ENCODE peak calls at places on chromosomes 6 and 20, in five cellular contexts. W is fibroblast of mammary gland, G is psoas muscle, D is heart left ventricle, A is left lung. B is an unnamed sample.

GRCh38 chr6:34981951-34982350 is 92.9 kb downstream of the ANKS1A start:
- DNase-seq in W (peak; percentile 19), G (no peak), D (no peak), A (no peak), B (no peak)

GRCh38 chr6:74879234-74879633 is 326.6 kb downstream of the COL12A1 start:
- DNase-seq in W (peak; percentile 92), G (no peak), D (no peak), A (no peak), B (no peak)

GRCh38 chr20:34525709-34526416 is 9.6 kb downstream of the DYNLRB1 start:
- DNase-seq in W (peak; percentile 99), G (peak; percentile 86), D (peak; percentile 75), A (peak; percentile 81), B (no peak)

GRCh38 chr6:4478098-4478497 is 298.1 kb upstream of the CDYL start:
- DNase-seq in W (no peak), G (no peak), D (no peak), A (no peak), B (no peak)

GRCh38 chr6:68032217-68032616 is 602.9 kb upstream of the ADGRB3 start:
- DNase-seq in W (no peak), G (no peak), D (no peak), A (no peak), B (no peak)

GRCh38 chr6:39251406-39251805 is 22.1 kb upstream of the KCNK5 start:
- DNase-seq in W (no peak), G (no peak), D (no peak), A (no peak), B (no peak)

GRCh38 chr6:106869203-106869602 is 105.3 kb downstream of the CD24 start:
- DNase-seq in W (no peak), G (no peak), D (no peak), A (no peak), B (no peak)

GRCh38 chr6:81750660-81751387 is 1.7 kb downstream of the TENT5A start:
- DNase-seq in W (no peak), G (no peak), D (no peak), A (no peak), B (no peak)

GRCh38 chr6:97925504-97925903 is 642.5 kb upstream of the MMS22L start:
- DNase-seq in W (peak; percentile 0), G (no peak), D (no peak), A (no peak), B (no peak)

GRCh38 chr20:31547720-31548298 is 33.6 kb downstream of the HM13 start:
- DNase-seq in W (no peak), G (no peak), D (no peak), A (no peak), B (no peak)

GRCh38 chr6:167706313-167707109 is 120.2 kb upstream of the AFDN start:
- DNase-seq in W (no peak), G (no peak), D (no peak), A (peak; percentile 29), B (no peak)

GRCh38 chr20:18928626-18929025 is 115.0 kb downstream of the SCP2D1 start:
- DNase-seq in W (no peak), G (no peak), D (no peak), A (no peak), B (no peak)

GRCh38 chr6:117265425-117266266 is at the start of gene VGLL2:
- DNase-seq in W (peak; percentile 38), G (peak; percentile 79), D (peak; percentile 69), A (peak; percentile 39), B (peak; percentile 55)

GRCh38 chr20:58349586-58349985 is 39.4 kb upstream of the VAPB start:
- DNase-seq in W (peak; percentile 90), G (no peak), D (no peak), A (no peak), B (no peak)

GRCh38 chr6:24658573-24659511 is 7.9 kb downstream of the TDP2 start:
- DNase-seq in W (peak; percentile 94), G (no peak), D (no peak), A (no peak), B (no peak)

GRCh38 chr6:63504777-63505384 is 67.4 kb upstream of the LOC128125822 start:
- DNase-seq in W (no peak), G (no peak), D (no peak), A (no peak), B (no peak)

GRCh38 chr6:56802570-56802969 is 152.3 kb upstream of the BEND6 start:
- DNase-seq in W (peak; percentile 57), G (no peak), D (no peak), A (no peak), B (no peak)

GRCh38 chr6:149887343-149887742 is 10.6 kb downstream of the RAET1E start:
- DNase-seq in W (peak; percentile 93), G (peak; percentile 60), D (no peak), A (no peak), B (no peak)

GRCh38 chr6:140438346-140438735 is 1063.9 kb upstream of the CITED2 start:
- DNase-seq in W (no peak), G (no peak), D (no peak), A (no peak), B (no peak)

GRCh38 chr6:97394160-97394748 is 111.2 kb upstream of the MMS22L start:
- DNase-seq in W (peak; percentile 62), G (no peak), D (no peak), A (no peak), B (peak; percentile 21)

GRCh38 chr6:14977747-14978382 is 268.0 kb upstream of the JARID2 start:
- DNase-seq in W (peak; percentile 43), G (no peak), D (no peak), A (no peak), B (no peak)

GRCh38 chr20:33444797-33445560 is 1.4 kb upstream of the SNTA1 start:
- DNase-seq in W (peak; percentile 22), G (peak; percentile 31), D (no peak), A (no peak), B (no peak)
- TF ChIP-seq CTCF in W (peak; percentile 23), G (peak; percentile 51), D (peak; percentile 26), A (no peak), B (no peak)

DNA sequence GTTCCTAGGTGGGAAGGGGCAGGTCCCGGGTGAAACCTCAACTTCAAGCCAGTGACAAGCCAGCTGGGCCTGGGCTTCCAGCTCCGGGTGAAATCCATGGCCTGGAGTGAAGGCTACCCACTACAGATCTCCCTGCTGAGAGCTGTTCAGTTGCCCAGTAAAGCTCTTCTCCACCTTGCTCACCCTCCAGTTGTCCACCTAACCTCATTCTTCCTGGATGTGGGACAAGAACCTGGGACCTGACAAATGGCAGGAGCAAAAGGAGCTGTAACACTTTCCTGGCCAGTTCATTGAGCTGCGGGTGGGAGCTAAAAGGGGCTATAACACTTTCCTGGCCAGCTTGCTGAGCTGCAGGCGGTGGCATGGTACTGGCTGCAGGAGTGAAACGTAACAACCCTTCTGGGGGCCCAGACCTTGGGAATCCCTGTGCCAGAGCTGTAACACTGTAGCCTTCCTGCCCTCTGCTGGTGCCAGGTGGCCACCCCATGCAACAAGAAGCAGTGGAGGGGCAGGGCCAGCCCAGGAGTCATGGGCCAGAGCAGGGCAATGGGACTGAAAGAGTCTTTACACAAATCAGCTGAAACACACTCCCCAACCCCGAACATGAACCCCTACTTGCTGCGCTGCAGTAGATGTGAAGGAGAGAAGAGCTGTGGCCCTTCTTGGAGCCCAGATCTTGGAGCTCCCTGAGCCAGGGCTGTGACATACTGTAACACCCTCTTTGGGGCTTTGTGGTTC is 3.6 kb upstream of the HINT3 start:
- DNase-seq in W (peak; percentile 42), G (no peak), D (no peak), A (no peak), B (no peak)
- TF ChIP-seq CTCF in W (peak; percentile 39), G (no peak), D (no peak), A (no peak), B (no peak)

GRCh38 chr6:125753218-125753936 is 3.9 kb downstream of the HEY2 start:
- DNase-seq in W (peak; percentile 49), G (no peak), D (no peak), A (no peak), B (no peak)
- TF ChIP-seq CTCF in W (peak; percentile 37), G (peak; percentile 43), D (peak; percentile 64), A (peak; percentile 4), B (peak; percentile 54)

DNA sequence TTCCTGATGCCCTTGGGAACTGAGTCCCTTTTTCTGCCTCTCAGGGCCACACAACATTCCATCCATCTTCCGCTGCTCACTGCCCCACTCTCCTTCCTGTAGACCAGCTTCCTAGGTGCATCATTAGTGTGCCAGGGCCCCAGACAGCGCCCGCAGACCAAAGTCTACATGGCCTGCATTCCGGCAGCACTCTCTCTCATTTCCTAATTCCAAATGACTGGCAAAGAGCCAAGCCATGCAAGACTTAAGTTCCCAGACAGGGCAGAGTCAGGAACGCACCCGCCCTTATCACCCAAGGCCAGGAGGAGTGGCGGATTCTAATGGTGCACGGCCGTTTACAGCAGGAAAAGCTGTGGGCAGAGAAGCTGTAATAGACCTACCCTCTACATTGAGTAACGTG is 159.8 kb upstream of the ARID1B start:
- DNase-seq in W (no peak), G (no peak), D (no peak), A (peak; percentile 55), B (no peak)
- TF ChIP-seq CTCF in W (no peak), G (no peak), D (no peak), A (no peak), B (no peak)

GRCh38 chr6:27687154-27688013 is 214.5 kb upstream of the ZNF184 start:
- DNase-seq in W (peak; percentile 75), G (peak; percentile 43), D (peak; percentile 84), A (peak; percentile 79), B (peak; percentile 64)
- TF ChIP-seq CTCF in W (peak; percentile 70), G (no peak), D (peak; percentile 41), A (peak; percentile 25), B (peak; percentile 78)

GRCh38 chr6:137590684-137591083 is 96.5 kb upstream of the OLIG3 start:
- DNase-seq in W (no peak), G (no peak), D (no peak), A (no peak), B (no peak)

GRCh38 chr6:137589067-137589848 is 95.1 kb upstream of the OLIG3 start:
- DNase-seq in W (peak; percentile 65), G (no peak), D (no peak), A (no peak), B (no peak)

GRCh38 chr6:137588472-137588871 is 94.3 kb upstream of the OLIG3 start:
- DNase-seq in W (no peak), G (no peak), D (no peak), A (no peak), B (no peak)
- TF ChIP-seq CTCF in W (no peak), G (no peak), D (no peak), A (no peak), B (no peak)

DNA sequence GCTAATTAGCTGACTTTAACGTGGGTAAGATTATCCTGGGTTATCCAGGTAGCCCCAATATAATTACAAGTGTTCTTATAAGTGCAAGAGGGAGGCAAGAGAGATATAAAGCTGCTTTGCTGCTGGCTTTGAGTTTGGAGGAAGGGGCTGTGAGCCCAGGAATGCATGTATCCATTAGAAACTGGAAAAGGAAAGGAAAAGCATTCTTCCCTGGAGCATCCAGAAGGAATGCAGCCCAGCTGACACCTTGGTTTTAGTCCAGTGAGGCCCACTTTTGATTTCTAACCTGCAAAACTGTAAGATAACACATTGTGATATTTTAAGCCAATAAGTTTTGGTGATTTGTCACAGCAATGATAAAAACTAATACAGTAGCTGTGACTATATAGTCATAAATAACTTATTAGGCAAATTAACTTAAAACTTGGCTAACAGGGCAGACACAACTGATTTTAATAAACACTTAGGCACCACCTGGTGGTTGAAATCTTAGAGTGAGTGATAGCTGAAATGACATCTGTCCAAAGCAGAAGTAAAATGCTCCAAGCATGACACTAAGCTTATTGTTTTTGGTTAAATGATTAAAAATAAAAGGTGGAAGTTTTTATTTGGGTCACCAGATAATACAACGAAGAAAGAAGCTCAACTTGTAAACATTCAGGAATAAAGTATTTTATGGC is 35.6 kb downstream of the ADGRF4 start:
- DNase-seq in W (peak; percentile 19), G (no peak), D (no peak), A (no peak), B (no peak)
- TF ChIP-seq CTCF in W (peak; percentile 11), G (peak; percentile 47), D (peak; percentile 46), A (peak; percentile 21), B (peak; percentile 46)

B was measured in progenitor cell of endocrine pancreas.